ENCODE peak calls at places on chromosome 1, in six cellular contexts. S is activated T-cell treated with anti-CD3 and anti-CD28 coated beads for 1 hour; A is stimulated activated CD4-positive, alpha-beta T cell treated with anti-CD3 and anti-CD28 coated beads, Interleukin-4, amount 100 ng/mL, for 1 hour; Q is GDM1; D is activated CD8-positive, alpha-beta memory T cell treated with anti-CD3 and anti-CD28 coated beads for 1 hour; C is ovary. Z is an unnamed sample.

GRCh38 chr1:156162430-156163037 is 9.1 kb downstream of the SEMA4A start:
- DNase-seq in Q (no peak), C (no peak), D (no peak), S (no peak), A (no peak), Z (no peak)

GRCh38 chr1:246001142-246001812 is 505.8 kb downstream of the SMYD3 start:
- DNase-seq in Q (no peak), C (no peak), D (no peak), S (no peak), A (no peak), Z (no peak)

GRCh38 chr1:198556969-198557368 is 16.5 kb upstream of the ATP6V1G3 start:
- DNase-seq in D (no peak), Q (peak), A (peak), C (no peak), S (peak), Z (no peak)

GRCh38 chr1:27672750-27673112 is 739 bp upstream of the IFI6 start:
- DNase-seq in A (no peak), D (no peak), C (no peak), S (no peak), Q (no peak), Z (no peak)

GRCh38 chr1:197924516-197925123 is 7.4 kb downstream of the LHX9 start:
- DNase-seq in D (no peak), A (no peak), S (no peak), Q (no peak), C (peak), Z (peak)

GRCh38 chr1:8284167-8284566 is 33.7 kb upstream of the SLC45A1 start:
- DNase-seq in S (no peak), A (no peak), D (no peak), C (no peak), Q (no peak), Z (no peak)

GRCh38 chr1:156143765-156144489 is 9.5 kb upstream of the SEMA4A start:
- DNase-seq in D (no peak), A (no peak), C (no peak), Q (no peak), S (no peak), Z (no peak)

GRCh38 chr1:204563324-204563723 is 47.1 kb downstream of the MDM4 start:
- DNase-seq in A (no peak), C (no peak), Q (no peak), S (no peak), D (no peak), Z (no peak)

GRCh38 chr1:64898107-64898861 is 68.1 kb downstream of the JAK1 start:
- DNase-seq in A (peak), D (peak), Q (no peak), S (peak), C (peak), Z (peak)

GRCh38 chr1:34619256-34619655 is 135.6 kb upstream of the GJB5 start:
- DNase-seq in S (no peak), Q (no peak), C (no peak), D (no peak), A (no peak), Z (no peak)

GRCh38 chr1:171841050-171841910 is at the start of gene DNM3:
- DNase-seq in D (peak), C (peak), A (peak), S (peak), Q (peak), Z (no peak)

GRCh38 chr1:106937104-106937503 is 119.4 kb upstream of the PRMT6 start:
- DNase-seq in Q (no peak), A (no peak), C (no peak), S (no peak), D (no peak), Z (no peak)

GRCh38 chr1:178411756-178412399 is 84.9 kb downstream of the CLEC20A start:
- DNase-seq in Q (no peak), A (no peak), C (no peak), S (no peak), D (no peak), Z (no peak)

GRCh38 chr1:235878082-235878781 is 11.5 kb upstream of the LYST start:
- DNase-seq in Q (no peak), S (no peak), D (no peak), C (no peak), A (no peak), Z (no peak)

GRCh38 chr1:41739061-41739955 is 179.4 kb downstream of the HIVEP3 start:
- DNase-seq in Q (peak), C (peak), S (peak), D (no peak), A (peak), Z (no peak)

GRCh38 chr1:38656741-38657140 is 202.8 kb downstream of the RRAGC start:
- DNase-seq in D (no peak), C (no peak), Q (no peak), S (no peak), A (no peak), Z (no peak)

GRCh38 chr1:36937371-36937770 is 96.9 kb downstream of the GRIK3 start:
- DNase-seq in D (no peak), A (no peak), C (no peak), S (no peak), Q (no peak), Z (no peak)

Z was measured in T47D.